ENCODE peak calls at places on chromosomes 12 and 14, in nine cellular contexts. E is body of pancreas, H is GM12878, B is transverse colon, N is ovary, M is esophagus squamous epithelium, U is A549, Z is tibial nerve, R is Peyer's patch. Y is an unnamed sample.

GRCh38 chr12:67663121-67663520 is 14.6 kb downstream of the DYRK2 start:
- DNase-seq in B (no peak), U (no peak), Z (no peak), H (no peak), N (no peak), R (no peak), E (no peak), M (no peak), Y (no peak)

GRCh38 chr14:106556665-106557289 is 1030.4 kb downstream of the TMEM121 start:
- DNase-seq in Z (no peak), E (peak), R (peak), U (peak), N (no peak), B (peak), M (no peak), H (no peak), Y (peak)

GRCh38 chr14:104743461-104744380 is 9.2 kb upstream of the SIVA1 start:
- DNase-seq in E (no peak), H (no peak), B (no peak), M (no peak), N (no peak), U (no peak), Z (no peak), R (no peak), Y (peak)

GRCh38 chr12:123714302-123714627 is 2.1 kb downstream of the ATP6V0A2 start:
- DNase-seq in R (no peak), B (no peak), H (no peak), N (no peak), M (no peak), Z (no peak), E (no peak), U (no peak), Y (no peak)

GRCh38 chr12:58341791-58342190 is 400.4 kb downstream of the ATP23 start:
- DNase-seq in U (no peak), R (no peak), B (no peak), M (no peak), H (no peak), N (no peak), Z (no peak), E (no peak), Y (no peak)

GRCh38 chr12:52575948-52576347 is 2.3 kb upstream of the KRT74 start:
- DNase-seq in B (no peak), Z (no peak), E (no peak), H (no peak), N (no peak), M (no peak), U (no peak), R (no peak), Y (no peak)

GRCh38 chr14:22432348-22432976 is 156.6 kb downstream of the DAD1 start:
- DNase-seq in Z (no peak), N (peak), R (no peak), B (peak), M (no peak), H (no peak), U (peak), E (peak), Y (no peak)

GRCh38 chr12:49349266-49349665 is 2.6 kb downstream of the DNAJC22 start:
- DNase-seq in U (no peak), H (no peak), B (no peak), R (no peak), E (no peak), N (no peak), M (no peak), Z (no peak), Y (no peak)

GRCh38 chr14:24814944-24815343 is 181.0 kb upstream of the GZMB start:
- DNase-seq in Z (no peak), B (no peak), E (no peak), M (no peak), H (no peak), R (no peak), N (no peak), U (no peak), Y (no peak)

GRCh38 chr14:57692671-57693070 is 173.2 kb downstream of the SLC35F4 start:
- DNase-seq in Z (no peak), R (no peak), B (no peak), M (no peak), H (no peak), U (peak), N (no peak), E (no peak), Y (no peak)

DNA sequence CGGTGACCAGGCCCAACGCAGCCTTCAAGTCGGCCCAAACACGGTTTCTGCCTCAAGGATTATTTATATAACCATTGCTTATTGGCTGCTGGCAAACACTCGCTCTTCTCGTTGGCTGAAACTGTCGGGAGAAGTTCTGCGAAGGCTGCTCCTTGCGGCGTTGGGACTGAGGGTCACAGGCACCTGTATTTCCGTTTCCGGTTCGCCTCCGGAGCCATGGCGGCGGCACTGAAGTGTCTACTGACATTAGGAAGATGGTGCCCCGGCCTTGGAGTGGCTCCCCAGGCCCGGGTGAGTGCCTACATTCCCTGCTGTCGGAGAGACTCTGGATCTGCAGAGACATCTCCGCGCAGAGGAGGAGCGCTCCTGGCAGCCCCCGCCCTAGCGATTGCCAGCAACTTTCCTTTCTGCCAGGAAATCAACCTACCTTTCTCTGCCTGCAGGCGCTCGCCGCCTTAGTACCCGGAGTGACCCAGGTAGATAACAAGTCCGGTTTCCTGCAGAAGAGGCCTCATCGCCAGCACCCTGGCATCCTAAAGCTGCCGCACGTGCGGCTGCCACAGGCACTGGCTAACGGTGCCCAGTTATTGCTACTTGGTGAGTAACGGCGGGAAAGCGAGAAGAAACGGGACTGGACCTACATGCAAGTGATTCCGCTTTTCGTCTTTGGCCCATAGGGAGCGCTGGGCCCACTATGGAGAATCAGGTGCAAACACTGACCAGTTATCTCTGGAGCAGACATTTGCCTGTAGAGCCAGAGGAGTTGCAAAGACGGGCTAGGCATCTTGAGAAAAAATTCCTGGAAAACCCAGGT is at the start of gene METTL17:
- DNase-seq in U (peak), E (peak), R (peak), B (peak), Z (peak), N (peak), M (peak), H (peak), Y (peak)
- TF ChIP-seq POLR2A in U (peak), E (no peak), R (peak), B (peak), Z (no peak), N (peak), M (no peak), H (peak), Y (peak)

DNA sequence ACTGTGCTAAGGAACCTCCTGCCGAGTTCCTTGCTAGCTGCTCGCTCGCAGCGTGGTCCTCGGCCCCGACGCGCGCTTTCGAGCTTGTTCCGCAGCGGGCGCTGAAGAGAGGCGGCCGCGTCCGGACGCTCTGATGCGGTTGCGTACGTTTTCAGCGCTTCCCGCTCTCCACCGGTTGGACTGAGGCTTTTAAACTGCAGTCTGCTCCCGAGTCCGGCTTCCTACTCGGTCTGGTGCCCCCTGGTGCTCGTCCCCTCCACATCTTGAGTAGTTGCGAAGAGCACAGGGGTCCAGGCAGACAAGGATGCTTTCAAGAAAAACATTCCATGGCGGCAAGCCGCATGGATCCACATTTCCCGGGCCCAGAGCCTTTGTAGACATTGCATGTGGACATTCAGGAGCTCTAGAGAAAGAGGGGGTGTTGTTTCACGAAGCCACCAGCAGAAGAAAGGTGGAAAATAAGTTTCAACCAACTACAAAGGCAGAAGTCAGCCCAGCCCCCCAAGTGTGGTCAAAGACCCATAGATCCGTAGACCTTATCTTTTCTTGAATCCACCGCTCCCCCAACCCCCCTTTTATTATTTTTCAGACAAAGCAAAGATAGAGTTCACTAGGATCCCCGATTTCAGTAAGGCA is 1.1 kb upstream of the WNK1 start:
- DNase-seq in B (peak), M (peak), U (peak), N (peak), Z (peak), E (peak), H (peak), R (peak), Y (peak)
- TF ChIP-seq POLR2A in B (peak), M (peak), U (peak), N (peak), Z (no peak), E (no peak), H (peak), R (peak), Y (peak)

GRCh38 chr12:11794751-11795150 is 145.3 kb downstream of the ETV6 start:
- DNase-seq in H (no peak), Z (no peak), N (no peak), M (no peak), B (no peak), E (no peak), U (no peak), R (no peak), Y (no peak)

GRCh38 chr12:11794311-11794710 is 144.8 kb downstream of the ETV6 start:
- DNase-seq in H (no peak), R (no peak), U (no peak), E (no peak), N (no peak), B (no peak), M (no peak), Z (no peak), Y (no peak)

GRCh38 chr12:11795192-11795909 is 145.9 kb downstream of the ETV6 start:
- DNase-seq in E (no peak), Z (no peak), M (no peak), N (no peak), H (no peak), R (no peak), U (no peak), B (peak), Y (no peak)

GRCh38 chr12:11797317-11797913 is 147.9 kb downstream of the ETV6 start:
- DNase-seq in E (no peak), Z (no peak), U (no peak), N (no peak), B (no peak), M (no peak), H (no peak), R (no peak), Y (no peak)

GRCh38 chr12:11795910-11796459 is 146.5 kb downstream of the ETV6 start:
- DNase-seq in U (peak), H (no peak), Z (no peak), M (no peak), B (no peak), E (peak), N (no peak), R (no peak), Y (no peak)
- TF ChIP-seq POLR2A in U (no peak), H (no peak), Z (no peak), M (no peak), B (no peak), E (no peak), N (no peak), R (no peak), Y (no peak)

GRCh38 chr14:61418749-61419148 is 97.4 kb downstream of the PRKCH start:
- DNase-seq in H (no peak), R (no peak), Z (no peak), E (no peak), U (no peak), B (no peak), N (no peak), M (no peak), Y (no peak)
- TF ChIP-seq POLR2A in H (no peak), R (no peak), Z (no peak), E (no peak), U (no peak), B (no peak), N (no peak), M (no peak), Y (no peak)

Y was measured in right lobe of liver.